ENCODE peak calls at places on chromosomes 16 and 17, in seven cellular contexts. E is OCI-LY7; K is HEK293T; S is ELF-1; R is retina; L is stimulated activated CD4-positive, alpha-beta T cell treated with anti-CD3 and anti-CD28 coated beads, TNF-alpha, amount 100 ng/mL, for 1 hour; J is RPMI7951. T is an unnamed sample.

GRCh38 chr17:17606416-17607000 is 15.0 kb upstream of the PEMT start:
- DNase-seq in K (no peak), E (no peak), J (no peak), L (no peak), S (no peak), R (peak; percentile 79), T (no peak)

GRCh38 chr17:32917081-32917480 is 10.9 kb upstream of the TMEM98 start:
- DNase-seq in K (no peak), J (no peak), R (no peak), S (no peak), L (no peak), E (no peak), T (no peak)

GRCh38 chr17:36689089-36689667 is 87.8 kb downstream of the MRM1 start:
- DNase-seq in E (no peak), R (no peak), S (no peak), J (no peak), K (no peak), L (no peak), T (no peak)

GRCh38 chr17:46270032-46270431 is 24.9 kb upstream of the LRRC37A start:
- DNase-seq in R (no peak), L (no peak), J (no peak), E (no peak), S (no peak), K (no peak), T (no peak)

GRCh38 chr17:73349647-73350046 is 37.8 kb upstream of the CDC42EP4 start:
- DNase-seq in K (no peak), L (no peak), J (no peak), E (no peak), S (no peak), R (no peak), T (no peak)

GRCh38 chr16:88561485-88562369 is 8.5 kb upstream of the ZC3H18 start:
- DNase-seq in E (peak; percentile 62), S (peak; percentile 44), J (peak; percentile 48), L (no peak), K (peak; percentile 68), R (peak; percentile 74), T (no peak)

GRCh38 chr16:74677868-74678267 is 11.2 kb upstream of the RFWD3 start:
- DNase-seq in K (no peak), R (no peak), J (no peak), L (no peak), S (peak; percentile 56), E (no peak), T (no peak)

GRCh38 chr17:49889500-49889899 is 41.6 kb upstream of the TAC4 start:
- DNase-seq in S (peak; percentile 78), R (no peak), E (no peak), L (no peak), K (no peak), J (no peak), T (no peak)

GRCh38 chr16:85712841-85713240 is 24.1 kb upstream of the GINS2 start:
- DNase-seq in L (no peak), J (no peak), E (no peak), K (no peak), R (no peak), S (peak; percentile 85), T (no peak)

GRCh38 chr17:17036520-17036998 is 5.7 kb upstream of the MPRIP start:
- DNase-seq in J (peak; percentile 55), L (no peak), S (no peak), R (no peak), E (no peak), K (no peak), T (no peak)

GRCh38 chr16:2912330-2913199 is 834 bp downstream of the FLYWCH1 start:
- DNase-seq in R (peak; percentile 57), L (no peak), J (peak; percentile 52), E (peak; percentile 37), S (no peak), K (no peak), T (no peak)

GRCh38 chr16:49659356-49659755 is 196.6 kb downstream of the ZNF423 start:
- DNase-seq in S (no peak), L (no peak), E (no peak), J (no peak), R (no peak), K (no peak), T (no peak)

GRCh38 chr16:27154573-27155521 is 48.5 kb upstream of the KDM8 start:
- DNase-seq in K (peak; percentile 77), L (peak; percentile 10), J (peak; percentile 34), S (peak; percentile 88), R (peak; percentile 73), E (peak; percentile 68), T (peak; percentile 46)

GRCh38 chr17:48251950-48252349 is 144.4 kb downstream of the SNX11 start:
- DNase-seq in R (no peak), J (no peak), S (no peak), L (no peak), E (no peak), K (no peak), T (no peak)

GRCh38 chr16:62853887-62854286 is 817.6 kb upstream of the CDH8 start:
- DNase-seq in E (no peak), R (no peak), K (no peak), L (no peak), J (no peak), S (no peak), T (no peak)

GRCh38 chr16:19595043-19595767 is 39.7 kb downstream of the VPS35L start:
- DNase-seq in J (peak; percentile 59), K (no peak), S (peak; percentile 71), L (no peak), E (no peak), R (no peak), T (no peak)

GRCh38 chr16:28935924-28936783 is 4.4 kb downstream of the CD19 start:
- DNase-seq in J (peak; percentile 42), E (peak; percentile 94), R (peak; percentile 67), S (peak; percentile 98), K (peak; percentile 98), L (peak; percentile 40), T (peak; percentile 57)

GRCh38 chr17:79951361-79952264 is 84.1 kb downstream of the TBC1D16 start:
- DNase-seq in S (peak; percentile 95), L (no peak), R (peak; percentile 78), E (no peak), K (no peak), J (peak; percentile 95), T (no peak)

GRCh38 chr16:57131351-57131970 is 39.1 kb downstream of the CPNE2 start:
- DNase-seq in E (no peak), J (no peak), L (no peak), R (peak; percentile 26), S (no peak), K (no peak), T (no peak)

GRCh38 chr17:7462474-7463367 is 16.7 kb downstream of the ZBTB4 start:
- DNase-seq in E (no peak), S (no peak), L (no peak), K (no peak), R (no peak), J (no peak), T (no peak)

GRCh38 chr16:21097151-21097550 is 53.5 kb downstream of the DNAH3 start:
- DNase-seq in L (no peak), E (no peak), R (no peak), J (peak; percentile 19), S (no peak), K (no peak), T (no peak)

GRCh38 chr17:72984925-72985322 is 107.6 kb downstream of the SLC39A11 start:
- DNase-seq in J (no peak), R (no peak), S (no peak), E (no peak), K (no peak), L (no peak), T (no peak)

GRCh38 chr17:60675997-60676396 is 1.7 kb upstream of the BCAS3 start:
- DNase-seq in E (no peak), J (no peak), L (no peak), K (no peak), S (no peak), R (no peak), T (no peak)

GRCh38 chr16:17358846-17359245 is 111.9 kb downstream of the XYLT1 start:
- DNase-seq in R (no peak), J (peak; percentile 86), K (no peak), S (no peak), L (no peak), E (no peak), T (no peak)

GRCh38 chr17:59752446-59752845 is 45.0 kb downstream of the VMP1 start:
- DNase-seq in K (no peak), R (no peak), S (no peak), L (no peak), E (no peak), J (no peak), T (no peak)

GRCh38 chr16:49747654-49748053 is 108.3 kb downstream of the ZNF423 start:
- DNase-seq in K (no peak), S (no peak), E (no peak), L (no peak), J (no peak), R (no peak), T (no peak)

GRCh38 chr16:65099607-65100006 is 22.3 kb downstream of the CDH11 start:
- DNase-seq in R (no peak), K (no peak), E (no peak), S (no peak), L (no peak), J (no peak), T (no peak)

GRCh38 chr17:48053758-48054237 is 5.6 kb downstream of the NFE2L1 start:
- DNase-seq in E (no peak), S (no peak), K (no peak), J (no peak), L (no peak), R (peak; percentile 17), T (no peak)

GRCh38 chr16:68035227-68035626 is 12.1 kb downstream of the DUS2 start:
- DNase-seq in S (no peak), E (no peak), J (no peak), K (no peak), L (no peak), R (no peak), T (no peak)

GRCh38 chr17:20944014-20944905 is 98.6 kb downstream of the USP22 start:
- DNase-seq in K (peak; percentile 33), E (peak; percentile 53), S (peak; percentile 71), L (no peak), J (peak; percentile 17), R (peak; percentile 7), T (no peak)

GRCh38 chr17:74393323-74393942 is 26.1 kb downstream of the GPR142 start:
- DNase-seq in J (no peak), E (no peak), R (no peak), K (no peak), S (no peak), L (no peak), T (no peak)

GRCh38 chr16:4675864-4676786 is 17.2 kb upstream of the NUDT16L1 start:
- DNase-seq in L (peak; percentile 27), E (no peak), J (peak; percentile 18), R (no peak), K (no peak), S (peak; percentile 47), T (peak; percentile 39)

GRCh38 chr16:4404247-4404966 is 12.0 kb downstream of the CORO7 start:
- DNase-seq in R (no peak), J (no peak), K (peak; percentile 80), S (peak; percentile 92), L (no peak), E (peak; percentile 49), T (no peak)